ENCODE peak calls at places on chromosomes 5 and 9, in five cellular contexts. O, X, P, L and V are unnamed samples.

GRCh38 chr5:152271420-152271819 is 133.7 kb downstream of the NMUR2 start:
- DNase-seq in O (no peak), L (peak), P (no peak), X (no peak), V (peak)

GRCh38 chr5:395156-395920 is 47.6 kb upstream of the EXOC3 start:
- DNase-seq in P (no peak), L (peak), O (peak), X (no peak), V (no peak)

GRCh38 chr9:86766912-86767311 is 180.4 kb downstream of the GAS1 start:
- DNase-seq in O (peak), P (no peak), X (no peak), L (no peak), V (no peak)

GRCh38 chr9:89710689-89711088 is 105.9 kb downstream of the GADD45G start:
- DNase-seq in L (no peak), O (no peak), X (no peak), P (no peak), V (no peak)

GRCh38 chr9:116693233-116693731 is 6.2 kb downstream of the TRIM32 start:
- DNase-seq in P (no peak), O (no peak), X (no peak), L (no peak), V (no peak)

GRCh38 chr5:1503301-1504243 is 20.2 kb downstream of the LPCAT1 start:
- DNase-seq in P (no peak), X (no peak), L (no peak), O (no peak), V (peak)

GRCh38 chr9:92180669-92181181 is 65.5 kb upstream of the SPTLC1 start:
- DNase-seq in L (no peak), O (peak), X (no peak), P (peak), V (peak)

GRCh38 chr9:104906441-104907277 is 21.3 kb downstream of the ABCA1 start:
- DNase-seq in P (no peak), X (no peak), O (peak), L (no peak), V (no peak)

GRCh38 chr9:131461166-131461565 is 41.6 kb upstream of the POMT1 start:
- DNase-seq in O (no peak), L (no peak), P (no peak), X (no peak), V (no peak)

GRCh38 chr9:93171261-93171660 is 12.7 kb upstream of the WNK2 start:
- DNase-seq in X (no peak), P (no peak), L (no peak), O (no peak), V (no peak)

GRCh38 chr5:113234546-113234945 is 200.2 kb downstream of the TSSK1B start:
- DNase-seq in P (no peak), O (no peak), L (no peak), X (no peak), V (no peak)

GRCh38 chr5:2165991-2166978 is 283.6 kb upstream of the IRX4 start:
- DNase-seq in O (no peak), X (no peak), P (no peak), L (no peak), V (no peak)

GRCh38 chr9:91047993-91048607 is 246.5 kb downstream of the SYK start:
- DNase-seq in L (no peak), P (no peak), O (peak), X (no peak), V (no peak)

GRCh38 chr9:122256206-122256605 is 8.4 kb downstream of the RBM18 start:
- DNase-seq in P (no peak), X (no peak), L (no peak), O (no peak), V (no peak)

GRCh38 chr9:134662143-134662876 is 20.7 kb downstream of the COL5A1 start:
- DNase-seq in X (no peak), P (no peak), O (peak), L (no peak), V (no peak)

GRCh38 chr5:100623719-100624118 is 88.5 kb downstream of the FAM174A start:
- DNase-seq in X (no peak), O (no peak), L (no peak), P (no peak), V (peak)

GRCh38 chr9:114499528-114499927 is 5.7 kb downstream of the WHRN start:
- DNase-seq in O (no peak), L (no peak), X (no peak), P (no peak), V (no peak)

GRCh38 chr5:121841900-121842299 is 9.8 kb upstream of the FTMT start:
- DNase-seq in O (peak), L (no peak), X (no peak), P (no peak), V (no peak)

GRCh38 chr5:112957409-112957808 is 19.2 kb upstream of the DCP2 start:
- DNase-seq in X (no peak), L (no peak), O (no peak), P (no peak), V (no peak)

GRCh38 chr9:78921341-78921740 is 624.4 kb downstream of the PSAT1 start:
- DNase-seq in X (no peak), P (no peak), O (no peak), L (no peak), V (no peak)

GRCh38 chr5:142979636-142980035 is 209.5 kb downstream of the ARHGAP26 start:
- DNase-seq in O (no peak), P (no peak), L (peak), X (no peak), V (no peak)

GRCh38 chr9:94799578-94800264 is 73.2 kb downstream of the AOPEP start:
- DNase-seq in O (no peak), X (no peak), L (no peak), P (no peak), V (no peak)

GRCh38 chr5:171858303-171858702 is 72.7 kb downstream of the SMIM23 start:
- DNase-seq in L (peak), P (no peak), O (no peak), X (no peak), V (no peak)